ENCODE peak calls at places on chromosomes 5 and 9, in eight cellular contexts. B, D, P, M, S, T, J and X are unnamed samples.
A peak's percentile ranks its signal among the peaks of the same experiment; 100 is the strongest.

GRCh38 chr5:37112383-37112991 is 136.7 kb downstream of the CPLANE1 start:
- DNase-seq in M (no peak), S (no peak), D (peak; percentile 15), J (peak; percentile 38), P (peak; percentile 8), T (no peak), B (no peak), X (peak; percentile 12)

GRCh38 chr5:31937703-31938102 is 236.4 kb downstream of the GOLPH3 start:
- DNase-seq in M (no peak), P (no peak), T (no peak), S (no peak), B (no peak), D (no peak), J (no peak), X (no peak)

GRCh38 chr9:12813960-12814876 is 39.4 kb downstream of the LURAP1L start:
- DNase-seq in T (peak; percentile 46), J (peak; percentile 99), B (peak; percentile 57), D (peak; percentile 0), M (peak; percentile 29), S (no peak), P (peak; percentile 99), X (peak; percentile 99)

GRCh38 chr9:104993291-104993963 is 65.5 kb upstream of the ABCA1 start:
- DNase-seq in J (peak; percentile 67), T (peak; percentile 79), D (peak; percentile 68), B (peak; percentile 80), P (peak; percentile 90), S (no peak), M (peak; percentile 87), X (peak; percentile 87)

GRCh38 chr9:100377015-100377414 is 24.3 kb upstream of the TEX10 start:
- DNase-seq in T (no peak), S (no peak), B (no peak), P (no peak), D (no peak), J (peak; percentile 25), M (no peak), X (peak; percentile 36)

GRCh38 chr5:134249469-134250379 is 23.9 kb upstream of the PPP2CA start:
- DNase-seq in S (no peak), P (no peak), B (no peak), M (no peak), D (no peak), J (peak; percentile 32), T (peak; percentile 63), X (no peak)

GRCh38 chr5:159403906-159404641 is 73.8 kb upstream of the IL12B start:
- DNase-seq in S (no peak), B (no peak), M (no peak), D (no peak), T (no peak), J (no peak), P (peak; percentile 65), X (no peak)

GRCh38 chr5:104421431-104421830 is 858.8 kb upstream of the NUDT12 start:
- DNase-seq in D (no peak), S (no peak), M (no peak), J (no peak), B (no peak), P (no peak), T (no peak), X (peak; percentile 52)

GRCh38 chr9:133589454-133590227 is 19.5 kb downstream of the FAM163B start:
- DNase-seq in S (no peak), B (no peak), P (no peak), D (peak; percentile 7), J (no peak), T (no peak), M (no peak), X (no peak)

GRCh38 chr5:175542232-175542965 is 64.0 kb downstream of the SFXN1 start:
- DNase-seq in T (no peak), D (peak; percentile 64), P (no peak), S (no peak), B (no peak), M (no peak), J (no peak), X (no peak)

GRCh38 chr5:73770172-73770571 is 144.2 kb downstream of the ARHGEF28 start:
- DNase-seq in S (no peak), M (no peak), P (no peak), T (no peak), J (no peak), B (no peak), D (no peak), X (no peak)

GRCh38 chr5:142716963-142717362 is 31.1 kb upstream of the FGF1 start:
- DNase-seq in P (peak; percentile 39), J (peak; percentile 61), D (peak; percentile 43), S (no peak), T (no peak), B (peak; percentile 79), M (peak; percentile 70), X (peak; percentile 39)

GRCh38 chr5:180642181-180643140 is 6.9 kb downstream of the FLT4 start:
- DNase-seq in D (no peak), T (no peak), P (no peak), B (peak; percentile 48), M (peak; percentile 12), S (no peak), J (no peak), X (no peak)

GRCh38 chr5:100827481-100827889 is 75.6 kb downstream of the ST8SIA4 start:
- DNase-seq in J (peak; percentile 3), S (no peak), M (no peak), B (no peak), P (no peak), D (no peak), T (no peak), X (no peak)

GRCh38 chr5:171596391-171596878 is 177.0 kb downstream of the FGF18 start:
- DNase-seq in J (peak; percentile 81), B (peak; percentile 94), D (no peak), T (peak; percentile 83), P (peak; percentile 92), S (no peak), M (peak; percentile 92), X (peak; percentile 56)

GRCh38 chr5:163613150-163613442 is 107.7 kb downstream of the MAT2B start:
- DNase-seq in D (no peak), B (no peak), P (no peak), M (no peak), T (no peak), S (no peak), J (no peak), X (no peak)